ENCODE peak calls at places on chromosome 6, in seven cellular contexts. Y is hypothalamus, E is progenitor cell of endocrine pancreas, U is gastrocnemius medialis, I is T1000, Q is skeletal muscle cell, C is HuH-7.5. N is an unnamed sample.

GRCh38 chr6:28589234-28589951 is 63.7 kb downstream of the GPX5 start:
- DNase-seq in Y (no peak), E (peak; percentile 30), U (no peak), I (no peak), Q (peak; percentile 77), C (peak; percentile 20), N (peak; percentile 92)

GRCh38 chr6:44284867-44285266 is 14.6 kb downstream of the TMEM151B start:
- DNase-seq in Y (no peak), E (no peak), U (no peak), I (no peak), Q (no peak), C (no peak), N (no peak)

GRCh38 chr6:146974346-146974745 is 229.9 kb upstream of the STXBP5 start:
- DNase-seq in Y (no peak), E (no peak), U (no peak), I (no peak), Q (no peak), C (no peak), N (no peak)

GRCh38 chr6:129469070-129469662 is 240.8 kb downstream of the ARHGAP18 start:
- DNase-seq in Y (no peak), E (no peak), U (no peak), I (no peak), Q (no peak), C (no peak), N (no peak)

GRCh38 chr6:104784884-104785283 is 74.8 kb downstream of the HACE1 start:
- DNase-seq in Y (no peak), E (no peak), U (no peak), I (no peak), Q (no peak), C (no peak), N (peak; percentile 87)

GRCh38 chr6:5994234-5994998 is 12.3 kb downstream of the NRN1 start:
- DNase-seq in Y (no peak), E (no peak), U (no peak), I (no peak), Q (no peak), C (no peak), N (no peak)

GRCh38 chr6:118993803-118994231 is 58.9 kb upstream of the MCM9 start:
- DNase-seq in Y (no peak), E (no peak), U (no peak), I (no peak), Q (no peak), C (no peak), N (no peak)

GRCh38 chr6:37698264-37699137 is 818 bp upstream of the MDGA1 start:
- DNase-seq in Y (peak; percentile 25), E (peak; percentile 42), U (no peak), I (peak; percentile 35), Q (no peak), C (peak; percentile 59), N (peak; percentile 64)

GRCh38 chr6:170210651-170211403 is 80.1 kb downstream of the DLL1 start:
- DNase-seq in Y (no peak), E (no peak), U (no peak), I (no peak), Q (no peak), C (no peak), N (no peak)

GRCh38 chr6:6688283-6688682 is 99.8 kb downstream of the LY86 start:
- DNase-seq in Y (no peak), E (no peak), U (no peak), I (no peak), Q (no peak), C (no peak), N (no peak)

GRCh38 chr6:87700729-87701675 is 1.0 kb downstream of the AKIRIN2 start:
- DNase-seq in Y (peak; percentile 37), E (peak; percentile 33), U (peak; percentile 74), I (no peak), Q (peak; percentile 37), C (peak; percentile 66), N (peak; percentile 91)

GRCh38 chr6:33875141-33875581 is 71.4 kb upstream of the MLN start:
- DNase-seq in Y (no peak), E (no peak), U (no peak), I (no peak), Q (no peak), C (no peak), N (peak; percentile 11)

GRCh38 chr6:96990462-96990861 is 65.9 kb downstream of the KLHL32 start:
- DNase-seq in Y (no peak), E (no peak), U (no peak), I (no peak), Q (no peak), C (no peak), N (no peak)

GRCh38 chr6:64034840-64035656 is 399.4 kb downstream of the PHF3 start:
- DNase-seq in Y (no peak), E (no peak), U (no peak), I (no peak), Q (peak; percentile 2), C (no peak), N (no peak)

GRCh38 chr6:157763129-157763893 is 59.7 kb upstream of the SNX9 start:
- DNase-seq in Y (no peak), E (no peak), U (no peak), I (no peak), Q (no peak), C (peak; percentile 69), N (no peak)

GRCh38 chr6:9806195-9806594 is 608.7 kb downstream of the TFAP2A start:
- DNase-seq in Y (no peak), E (no peak), U (no peak), I (no peak), Q (no peak), C (no peak), N (no peak)

GRCh38 chr6:68238097-68238597 is 396.9 kb upstream of the ADGRB3 start:
- DNase-seq in Y (no peak), E (no peak), U (no peak), I (no peak), Q (no peak), C (no peak), N (peak; percentile 45)

N was measured in foreskin fibroblast.